ENCODE peak calls at places on chromosomes 6 and 20, in five cellular contexts. Y is pancreas; S is SW 1271; G is activated CD4-positive, alpha-beta T cell treated with anti-CD3 and anti-CD28 coated beads, Interleukin-2, amount 50 U/mL, for 4 hours; X is AML-193. V is an unnamed sample.

GRCh38 chr6:46170357-46171289 is at the start of gene ENPP5:
- DNase-seq in S (no peak), X (no peak), G (peak), Y (peak), V (no peak)

GRCh38 chr20:32052090-32052791 is at the start of gene HCK:
- DNase-seq in G (no peak), X (peak), Y (no peak), S (no peak), V (no peak)

GRCh38 chr20:36745234-36745926 is 510 bp downstream of the NDRG3 start:
- DNase-seq in G (peak), S (no peak), Y (no peak), X (no peak), V (no peak)

GRCh38 chr6:159305159-159305558 is 136.0 kb downstream of the FNDC1 start:
- DNase-seq in G (no peak), X (no peak), S (no peak), Y (no peak), V (no peak)

GRCh38 chr6:98831057-98832031 is 3.0 kb upstream of the POU3F2 start:
- DNase-seq in S (no peak), X (no peak), Y (no peak), G (no peak), V (no peak)

GRCh38 chr20:61902213-61902869 is 163.3 kb downstream of the TAF4 start:
- DNase-seq in S (no peak), G (no peak), Y (no peak), X (no peak), V (no peak)

GRCh38 chr6:144335914-144336313 is 50.8 kb downstream of the UTRN start:
- DNase-seq in G (no peak), S (no peak), Y (no peak), X (no peak), V (peak)

GRCh38 chr6:136922680-136922996 is 537 bp downstream of the SLC35D3 start:
- DNase-seq in X (no peak), S (no peak), Y (peak), G (no peak), V (no peak)

GRCh38 chr6:129321303-129321702 is 388.7 kb downstream of the ARHGAP18 start:
- DNase-seq in Y (no peak), S (no peak), X (no peak), G (no peak), V (no peak)

GRCh38 chr20:62359491-62360121 is 7.5 kb downstream of the LAMA5 start:
- DNase-seq in G (no peak), S (peak), X (no peak), Y (no peak), V (no peak)

GRCh38 chr6:42962502-42963178 is 2.1 kb downstream of the GNMT start:
- DNase-seq in S (no peak), Y (peak), X (no peak), G (no peak), V (no peak)

GRCh38 chr6:11847515-11848244 is 69.1 kb upstream of the ADTRP start:
- DNase-seq in S (no peak), X (no peak), Y (no peak), G (no peak), V (no peak)

GRCh38 chr6:45991189-45991588 is 24.5 kb downstream of the CLIC5 start:
- DNase-seq in X (no peak), G (no peak), S (no peak), Y (no peak), V (no peak)

GRCh38 chr20:48295445-48295903 is 510.2 kb upstream of the SULF2 start:
- DNase-seq in Y (no peak), X (no peak), S (peak), G (no peak), V (no peak)

GRCh38 chr6:145310116-145310515 is 425.2 kb downstream of the EPM2A start:
- DNase-seq in X (no peak), S (no peak), Y (no peak), G (no peak), V (no peak)

GRCh38 chr20:48719598-48720255 is 108.1 kb downstream of the PREX1 start:
- DNase-seq in X (no peak), G (no peak), Y (no peak), S (no peak), V (no peak)

GRCh38 chr6:169957351-169957963 is 206.0 kb downstream of the ERMARD start:
- DNase-seq in G (no peak), Y (peak), X (no peak), S (no peak), V (no peak)

V was measured in keratinocyte.